ENCODE peak calls at places on chromosome 12, in nine cellular contexts. N, P, T, R, Z, M, E, O and W are unnamed samples.

GRCh38 chr12:95790025-95790911 is at the start of gene NTN4:
- DNase-seq in P (peak; percentile 90), O (peak; percentile 52), N (peak; percentile 24), T (peak; percentile 85), M (peak; percentile 23), Z (peak; percentile 78), E (peak; percentile 91), R (no peak), W (no peak)

GRCh38 chr12:15851045-15851444 is 31.1 kb upstream of the STRAP start:
- DNase-seq in P (no peak), E (no peak), O (no peak), Z (no peak), M (no peak), N (no peak), T (no peak), R (no peak), W (no peak)

GRCh38 chr12:11771356-11771755 is 121.9 kb downstream of the ETV6 start:
- DNase-seq in M (no peak), E (no peak), O (no peak), T (no peak), N (peak; percentile 37), P (no peak), Z (no peak), R (no peak), W (no peak)

GRCh38 chr12:1587927-1588573 is 6.3 kb downstream of the FBXL14 start:
- DNase-seq in M (no peak), Z (no peak), E (no peak), O (no peak), T (no peak), N (peak; percentile 54), P (no peak), R (no peak), W (no peak)

GRCh38 chr12:65106948-65107347 is 14.2 kb downstream of the WIF1 start:
- DNase-seq in T (no peak), O (no peak), N (peak; percentile 3), R (no peak), M (no peak), Z (no peak), E (no peak), P (no peak), W (no peak)

GRCh38 chr12:18467636-18468520 is 206.6 kb downstream of the PIK3C2G start:
- DNase-seq in M (no peak), O (no peak), T (no peak), Z (no peak), P (no peak), N (peak; percentile 18), E (no peak), R (no peak), W (no peak)

GRCh38 chr12:57896437-57897201 is 44.7 kb upstream of the ATP23 start:
- DNase-seq in N (peak; percentile 64), T (peak; percentile 86), M (peak; percentile 84), Z (peak; percentile 78), O (peak; percentile 62), R (no peak), E (peak; percentile 90), P (peak; percentile 96), W (no peak)

GRCh38 chr12:99087278-99087677 is 442.2 kb downstream of the APAF1 start:
- DNase-seq in N (no peak), T (no peak), R (no peak), Z (no peak), M (no peak), O (no peak), E (no peak), P (no peak), W (no peak)

GRCh38 chr12:46358791-46359666 is 13.5 kb downstream of the SLC38A2 start:
- DNase-seq in T (no peak), Z (no peak), R (no peak), E (no peak), P (no peak), N (no peak), M (no peak), O (no peak), W (no peak)
- TF ChIP-seq POLR2A in T (no peak), Z (peak; percentile 60), R (no peak), E (no peak), P (no peak), N (no peak), M (no peak), O (no peak), W (peak; percentile 2)

GRCh38 chr12:111440152-111440551 is 34.4 kb downstream of the SH2B3 start:
- DNase-seq in M (no peak), T (peak; percentile 58), O (no peak), Z (no peak), N (no peak), R (no peak), P (peak; percentile 82), E (no peak), W (no peak)
- TF ChIP-seq POLR2A in M (no peak), T (no peak), O (no peak), Z (no peak), N (no peak), R (no peak), P (no peak), E (no peak), W (no peak)

GRCh38 chr12:54279227-54279631 is 693 bp downstream of the CBX5 start:
- DNase-seq in M (no peak), Z (no peak), P (no peak), T (no peak), R (no peak), O (no peak), E (no peak), N (no peak), W (no peak)
- TF ChIP-seq POLR2A in M (no peak), Z (no peak), P (no peak), T (no peak), R (no peak), O (peak; percentile 47), E (peak; percentile 14), N (no peak), W (no peak)

GRCh38 chr12:24950231-24950834 is 1.4 kb upstream of the BCAT1 start:
- DNase-seq in Z (no peak), T (no peak), M (no peak), E (no peak), R (no peak), O (no peak), P (no peak), N (no peak), W (peak; percentile 93)

GRCh38 chr12:24947541-24948451 is 1.1 kb downstream of the BCAT1 start:
- DNase-seq in E (no peak), Z (no peak), R (no peak), T (no peak), M (no peak), P (no peak), O (no peak), N (no peak), W (peak; percentile 64)

GRCh38 chr12:24945822-24946221 is 3.1 kb downstream of the BCAT1 start:
- DNase-seq in Z (no peak), E (no peak), O (no peak), R (no peak), P (no peak), N (no peak), T (no peak), M (no peak), W (no peak)

GRCh38 chr12:24948452-24948815 is 467 bp downstream of the BCAT1 start:
- DNase-seq in Z (no peak), M (peak; percentile 19), P (no peak), O (no peak), R (no peak), E (no peak), T (no peak), N (peak; percentile 54), W (peak; percentile 65)

DNA sequence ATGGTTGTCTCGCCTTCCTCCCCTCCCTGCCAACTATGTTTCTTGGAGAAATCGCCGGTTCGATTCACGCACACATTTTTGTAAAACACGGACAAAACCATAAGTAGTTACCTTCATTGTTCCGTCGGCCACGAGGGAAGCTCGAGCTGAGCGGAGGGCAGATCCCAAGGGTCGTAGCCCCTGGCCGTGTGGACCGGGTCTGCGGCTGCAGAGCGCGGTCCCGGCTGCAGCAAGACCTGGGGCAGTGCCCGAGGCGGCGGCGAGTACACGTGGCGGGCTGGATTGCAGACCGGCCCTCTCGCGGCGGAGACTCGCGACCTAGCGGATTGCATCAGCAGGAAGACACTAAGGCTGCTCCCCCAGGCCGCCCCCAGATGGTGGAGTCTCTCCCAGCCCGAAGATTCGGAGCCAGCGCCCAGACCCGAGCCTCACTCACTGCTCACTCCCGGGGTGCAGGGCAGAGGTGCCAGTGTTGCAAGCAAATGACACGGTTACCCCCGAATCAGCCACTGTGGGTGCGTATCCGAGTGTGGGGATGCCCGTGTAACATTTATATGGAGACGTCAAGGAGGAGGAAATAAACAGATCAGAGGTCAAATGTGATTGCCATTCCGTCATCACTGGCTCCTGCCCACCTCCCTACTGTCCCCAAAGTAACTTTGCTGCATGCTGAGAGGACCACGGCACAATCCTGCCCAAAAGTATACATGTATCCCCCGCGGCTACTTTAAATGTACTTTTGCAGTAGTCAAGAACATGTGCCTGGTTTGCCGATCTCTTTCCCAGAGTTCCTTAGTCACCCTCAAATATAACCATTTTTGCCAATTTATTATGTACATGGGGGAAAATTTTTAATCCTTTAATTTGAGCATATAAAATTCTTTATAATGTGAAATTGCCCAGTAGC is at the start of gene BCAT1:
- DNase-seq in Z (peak; percentile 61), P (peak; percentile 93), O (no peak), R (no peak), M (peak; percentile 74), N (peak; percentile 88), E (peak; percentile 93), T (peak; percentile 90), W (peak; percentile 92)
- TF ChIP-seq POLR2A in Z (no peak), P (no peak), O (no peak), R (no peak), M (no peak), N (peak; percentile 91), E (no peak), T (no peak), W (peak; percentile 84)